ENCODE peak calls at places on chromosomes 3 and 15, in eight cellular contexts. R is mesothelial cell of epicardium, W is fibroblast of pulmonary artery, F is GM12865, T is hepatocyte, Z is IMR-90, H is endothelial cell, S is right lobe of liver. G is an unnamed sample.

GRCh38 chr15:74895830-74896229 is 6.0 kb downstream of the MPI start:
- DNase-seq in Z (no peak), S (no peak), F (no peak), R (no peak), W (no peak), H (no peak), T (no peak), G (no peak)

GRCh38 chr3:60610441-60611112 is 640.7 kb downstream of the FHIT start:
- DNase-seq in Z (peak), S (peak), T (peak), F (no peak), R (no peak), W (peak), H (no peak), G (peak)

GRCh38 chr3:14875411-14876175 is 56.8 kb downstream of the FGD5 start:
- DNase-seq in F (no peak), R (no peak), S (no peak), T (no peak), W (no peak), H (no peak), Z (no peak), G (no peak)

GRCh38 chr3:123511726-123512125 is 62.8 kb upstream of the ADCY5 start:
- DNase-seq in H (no peak), F (no peak), W (no peak), T (no peak), Z (no peak), S (no peak), R (no peak), G (no peak)

GRCh38 chr3:106826861-106827311 is 550.4 kb upstream of the CCDC54 start:
- DNase-seq in R (no peak), W (peak), T (no peak), Z (no peak), H (no peak), F (peak), S (no peak), G (no peak)

GRCh38 chr15:70438776-70439175 is 324.6 kb downstream of the UACA start:
- DNase-seq in S (no peak), T (no peak), F (no peak), H (no peak), R (no peak), W (no peak), Z (no peak), G (no peak)

GRCh38 chr15:31148622-31149505 is 47.3 kb upstream of the TRPM1 start:
- DNase-seq in W (no peak), Z (no peak), S (no peak), T (no peak), H (no peak), F (no peak), R (no peak), G (no peak)

GRCh38 chr3:142987707-142988106 is 13.7 kb upstream of the U2SURP start:
- DNase-seq in W (peak), S (peak), T (peak), H (no peak), R (no peak), Z (peak), F (peak), G (no peak)

GRCh38 chr15:48472756-48473155 is 141.5 kb downstream of the DUT start:
- DNase-seq in R (no peak), W (peak), Z (peak), F (no peak), S (no peak), H (no peak), T (no peak), G (no peak)

GRCh38 chr3:154050216-154050615 is 71.0 kb upstream of the ARHGEF26 start:
- DNase-seq in H (no peak), Z (no peak), T (no peak), W (no peak), R (no peak), F (no peak), S (no peak), G (no peak)

GRCh38 chr3:63328386-63328785 is 50.3 kb downstream of the SYNPR start:
- DNase-seq in Z (peak), F (no peak), W (peak), R (no peak), S (no peak), T (peak), H (no peak), G (no peak)

GRCh38 chr3:48186993-48187578 is 1.1 kb downstream of the CDC25A start:
- DNase-seq in Z (peak), T (no peak), S (no peak), F (no peak), R (no peak), W (peak), H (no peak), G (no peak)

GRCh38 chr15:88664151-88664778 is 25.4 kb downstream of the ISG20 start:
- DNase-seq in S (no peak), T (no peak), F (peak), W (no peak), R (no peak), H (no peak), Z (no peak), G (no peak)

GRCh38 chr3:24765399-24765798 is 270.7 kb upstream of the THRB start:
- DNase-seq in H (no peak), Z (no peak), F (no peak), W (no peak), S (no peak), T (no peak), R (no peak), G (no peak)

GRCh38 chr3:53258600-53259426 is 3.0 kb upstream of the TKT start:
- DNase-seq in S (no peak), T (no peak), F (no peak), R (no peak), W (no peak), H (no peak), Z (no peak), G (no peak)

GRCh38 chr15:26772588-26773484 is at the start of gene GABRB3:
- DNase-seq in S (peak), T (peak), Z (no peak), H (peak), R (peak), F (no peak), W (peak), G (no peak)

GRCh38 chr15:67201136-67201535 is 53.3 kb downstream of the AAGAB start:
- DNase-seq in F (no peak), H (no peak), W (no peak), S (no peak), R (no peak), T (no peak), Z (no peak), G (no peak)

GRCh38 chr3:142028174-142028833 is 121.0 kb downstream of the TFDP2 start:
- DNase-seq in R (no peak), H (peak), S (no peak), F (peak), T (peak), Z (peak), W (peak), G (peak)

GRCh38 chr3:111610612-111611054 is 15.5 kb upstream of the ZBED2 start:
- DNase-seq in R (no peak), S (no peak), F (no peak), H (no peak), W (no peak), Z (no peak), T (no peak), G (no peak)

GRCh38 chr15:90906181-90906849 is 3.2 kb downstream of the MAN2A2 start:
- DNase-seq in T (no peak), W (no peak), Z (no peak), F (no peak), R (no peak), S (no peak), H (no peak), G (no peak)

GRCh38 chr3:105620236-105620635 is 248.6 kb downstream of the CBLB start:
- DNase-seq in Z (no peak), F (no peak), S (no peak), T (no peak), H (no peak), R (no peak), W (no peak), G (no peak)

GRCh38 chr3:159764211-159765024 is 224.2 kb upstream of the IL12A start:
- DNase-seq in W (peak), S (peak), F (peak), Z (peak), H (peak), R (no peak), T (peak), G (peak)

GRCh38 chr15:79169531-79170123 is 79.0 kb upstream of the RASGRF1 start:
- DNase-seq in F (no peak), Z (no peak), H (no peak), T (no peak), W (peak), R (no peak), S (no peak), G (no peak)

GRCh38 chr15:86916671-86917450 is 837.2 kb downstream of the AGBL1 start:
- DNase-seq in R (no peak), T (no peak), S (no peak), H (no peak), F (no peak), Z (no peak), W (no peak), G (no peak)

GRCh38 chr3:54237109-54237508 is 114.8 kb downstream of the CACNA2D3 start:
- DNase-seq in H (no peak), F (no peak), T (no peak), S (no peak), R (no peak), W (no peak), Z (no peak), G (no peak)

GRCh38 chr3:143207338-143207961 is 87.9 kb downstream of the CHST2 start:
- DNase-seq in Z (peak), H (no peak), F (peak), T (no peak), S (no peak), W (peak), R (no peak), G (no peak)

GRCh38 chr15:33392453-33392852 is 81.7 kb downstream of the RYR3 start:
- DNase-seq in W (no peak), S (no peak), T (no peak), R (no peak), F (no peak), Z (no peak), H (no peak), G (no peak)

GRCh38 chr3:174287601-174288180 is 571.4 kb upstream of the NAALADL2 start:
- DNase-seq in R (no peak), W (no peak), F (no peak), T (no peak), Z (no peak), H (no peak), S (no peak), G (no peak)

GRCh38 chr3:34678580-34678979 is 880.1 kb downstream of the PDCD6IP start:
- DNase-seq in R (no peak), Z (no peak), S (no peak), W (no peak), T (no peak), H (no peak), F (no peak), G (no peak)

GRCh38 chr3:48222616-48223513 is at the start of gene CAMP:
- DNase-seq in T (peak), Z (peak), W (peak), F (peak), H (no peak), R (peak), S (peak), G (peak)

GRCh38 chr3:49469037-49469875 is 811 bp upstream of the DAG1 start:
- DNase-seq in Z (peak), W (peak), F (peak), S (peak), R (peak), T (peak), H (peak), G (peak)

GRCh38 chr3:8755564-8756237 is 13.7 kb downstream of the OXTR start:
- DNase-seq in Z (no peak), F (no peak), T (no peak), R (no peak), H (no peak), S (no peak), W (no peak), G (no peak)

GRCh38 chr3:189512039-189512438 is 119.2 kb upstream of the TP63 start:
- DNase-seq in S (no peak), W (no peak), Z (no peak), T (no peak), H (no peak), R (no peak), F (peak), G (no peak)

DNA sequence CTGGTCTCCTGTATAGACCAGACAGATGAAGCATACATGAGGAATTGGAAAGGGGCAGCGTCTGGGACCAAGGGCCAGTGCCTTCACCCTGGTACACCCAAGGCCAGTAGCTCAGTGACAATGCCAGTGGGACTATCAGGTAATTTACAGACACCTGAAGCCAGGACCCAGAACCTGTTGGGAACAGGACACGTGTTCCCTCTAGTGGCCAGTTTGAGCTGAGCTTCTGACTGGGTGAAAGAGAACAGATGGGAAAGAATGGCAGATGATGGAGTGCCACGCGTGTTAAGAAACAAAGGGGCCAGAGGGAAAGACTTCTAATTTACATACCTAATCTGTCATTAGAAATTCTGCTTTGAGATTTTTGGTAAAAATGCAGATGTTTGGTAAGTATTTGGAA is 5.1 kb upstream of the SLC25A38 start:
- DNase-seq in H (peak), W (peak), S (peak), Z (peak), T (peak), R (no peak), F (peak), G (no peak)
- TF ChIP-seq CTCF in H (peak), W (peak), S (peak), Z (peak), T (peak), R (peak), F (peak), G (peak)

GRCh38 chr3:139319428-139320402 is 24.1 kb upstream of the MRPS22 start:
- DNase-seq in R (no peak), H (peak), Z (no peak), T (no peak), W (peak), S (no peak), F (peak), G (no peak)
- TF ChIP-seq CTCF in R (no peak), H (peak), Z (peak), T (peak), W (peak), S (no peak), F (peak), G (no peak)

GRCh38 chr3:16538505-16538904 is 25.0 kb upstream of the RFTN1 start:
- DNase-seq in S (no peak), H (no peak), F (no peak), R (no peak), T (no peak), W (no peak), Z (no peak), G (no peak)
- TF ChIP-seq CTCF in S (no peak), H (no peak), F (no peak), R (no peak), T (no peak), W (no peak), Z (no peak), G (no peak)

DNA sequence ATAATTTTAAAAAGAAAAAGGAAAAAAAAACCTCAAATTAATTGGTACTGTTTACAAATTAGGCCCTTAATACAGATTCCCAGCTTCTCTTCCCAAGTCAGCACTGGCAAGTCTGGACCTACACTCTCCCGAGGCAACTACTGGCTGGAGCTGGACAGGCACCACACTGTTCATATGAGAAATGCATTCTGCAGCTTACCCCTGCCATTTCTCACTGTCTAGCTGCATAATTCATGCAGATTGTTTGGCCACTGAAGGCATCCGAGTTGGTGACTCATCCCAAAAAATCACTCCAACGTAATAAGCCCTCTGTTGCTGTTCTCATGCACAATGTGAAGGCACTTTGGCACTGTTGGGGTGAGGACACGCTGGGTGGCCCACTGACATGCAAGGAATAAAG is 45.3 kb downstream of the ROPN1B start:
- DNase-seq in Z (peak), T (no peak), F (no peak), S (no peak), H (no peak), W (peak), R (no peak), G (no peak)
- TF ChIP-seq CTCF in Z (no peak), T (no peak), F (no peak), S (no peak), H (no peak), W (no peak), R (no peak), G (no peak)